ENCODE peak calls at places on chromosomes 12 and 14, in eight cellular contexts. R is psoas muscle, F is upper lobe of left lung, W is adrenal gland, Z is kidney, V is OCI-LY7, E is cardiac muscle cell, N is epithelial cell of esophagus. Q is an unnamed sample.

GRCh38 chr12:100733817-100734593 is 60.6 kb upstream of the ANO4 start:
- DNase-seq in N (peak; percentile 65), V (no peak), E (peak; percentile 59), F (no peak), R (no peak), Z (no peak), W (no peak), Q (no peak)

GRCh38 chr12:131536337-131536736 is 174.6 kb upstream of the SFSWAP start:
- DNase-seq in F (no peak), R (no peak), E (no peak), W (no peak), N (no peak), V (no peak), Z (no peak), Q (no peak)

GRCh38 chr12:32920506-32921085 is 24.0 kb upstream of the PKP2 start:
- DNase-seq in E (no peak), V (no peak), Z (no peak), R (no peak), F (no peak), N (peak; percentile 72), W (no peak), Q (no peak)

GRCh38 chr14:37903561-37904191 is 304.0 kb upstream of the SSTR1 start:
- DNase-seq in N (peak; percentile 49), V (peak; percentile 74), F (no peak), R (no peak), W (no peak), Z (no peak), E (peak; percentile 55), Q (peak; percentile 16)

GRCh38 chr14:102221026-102221425 is 81.3 kb downstream of the WDR20 start:
- DNase-seq in E (no peak), N (peak; percentile 51), W (no peak), R (no peak), F (no peak), V (no peak), Z (peak; percentile 62), Q (no peak)

GRCh38 chr12:123076604-123077297 is 74.1 kb downstream of the PITPNM2 start:
- DNase-seq in E (no peak), N (peak; percentile 44), R (no peak), W (no peak), F (peak; percentile 38), Z (no peak), V (no peak), Q (no peak)

GRCh38 chr14:91396959-91397815 is 20.4 kb downstream of the CCDC88C start:
- DNase-seq in W (no peak), V (peak; percentile 87), E (no peak), N (peak; percentile 44), Z (no peak), F (no peak), R (no peak), Q (no peak)

GRCh38 chr14:24132061-24132685 is 1.7 kb downstream of the FITM1 start:
- DNase-seq in N (peak; percentile 58), W (no peak), F (peak; percentile 84), E (no peak), V (no peak), Z (peak; percentile 87), R (no peak), Q (no peak)

GRCh38 chr12:20272801-20273200 is 95.5 kb upstream of the PDE3A start:
- DNase-seq in F (no peak), W (no peak), N (no peak), E (no peak), V (no peak), Z (no peak), R (no peak), Q (no peak)

GRCh38 chr14:56153271-56153670 is 35.1 kb downstream of the PELI2 start:
- DNase-seq in E (no peak), R (no peak), W (no peak), V (no peak), Z (no peak), N (no peak), F (no peak), Q (no peak)

GRCh38 chr14:72781476-72782181 is 112.3 kb downstream of the DPF3 start:
- DNase-seq in E (no peak), Z (no peak), W (no peak), V (no peak), R (no peak), N (peak; percentile 63), F (no peak), Q (peak; percentile 38)

GRCh38 chr14:53278602-53279506 is 125.7 kb upstream of the DDHD1 start:
- DNase-seq in Z (no peak), V (peak; percentile 45), F (no peak), W (no peak), E (no peak), N (peak; percentile 89), R (no peak), Q (no peak)

GRCh38 chr12:26177303-26177702 is 18.1 kb upstream of the SSPN start:
- DNase-seq in W (no peak), E (no peak), V (no peak), Z (no peak), F (no peak), N (peak; percentile 66), R (no peak), Q (no peak)

GRCh38 chr12:26173153-26173552 is 22.2 kb upstream of the SSPN start:
- DNase-seq in R (no peak), Z (no peak), W (no peak), F (no peak), N (no peak), V (no peak), E (no peak), Q (no peak)

GRCh38 chr12:26179829-26180228 is 15.5 kb upstream of the SSPN start:
- DNase-seq in V (no peak), W (no peak), Z (no peak), E (no peak), N (no peak), R (no peak), F (no peak), Q (no peak)

GRCh38 chr12:26172478-26172877 is 22.9 kb upstream of the SSPN start:
- DNase-seq in F (no peak), V (no peak), Z (no peak), W (no peak), E (no peak), R (no peak), N (no peak), Q (no peak)

GRCh38 chr12:26176725-26177124 is 18.6 kb upstream of the SSPN start:
- DNase-seq in W (no peak), Z (no peak), V (no peak), N (no peak), F (no peak), R (no peak), E (no peak), Q (no peak)
- TF ChIP-seq CTCF in W (no peak), Z (no peak), V (no peak), N (no peak), F (no peak), R (no peak), E (no peak), Q (no peak)

GRCh38 chr14:105902131-105902898 is 375.9 kb downstream of the TMEM121 start:
- DNase-seq in F (peak; percentile 66), E (no peak), Z (no peak), R (no peak), N (no peak), W (no peak), V (no peak), Q (no peak)
- H3K4me3 ChIP-seq in F (no peak overlapping the region), E (no peak overlapping the region), Z (no peak overlapping the region), R (no peak overlapping the region), N (no peak overlapping the region), W (no peak overlapping the region), V (no peak overlapping the region), Q (no peak overlapping the region)

DNA sequence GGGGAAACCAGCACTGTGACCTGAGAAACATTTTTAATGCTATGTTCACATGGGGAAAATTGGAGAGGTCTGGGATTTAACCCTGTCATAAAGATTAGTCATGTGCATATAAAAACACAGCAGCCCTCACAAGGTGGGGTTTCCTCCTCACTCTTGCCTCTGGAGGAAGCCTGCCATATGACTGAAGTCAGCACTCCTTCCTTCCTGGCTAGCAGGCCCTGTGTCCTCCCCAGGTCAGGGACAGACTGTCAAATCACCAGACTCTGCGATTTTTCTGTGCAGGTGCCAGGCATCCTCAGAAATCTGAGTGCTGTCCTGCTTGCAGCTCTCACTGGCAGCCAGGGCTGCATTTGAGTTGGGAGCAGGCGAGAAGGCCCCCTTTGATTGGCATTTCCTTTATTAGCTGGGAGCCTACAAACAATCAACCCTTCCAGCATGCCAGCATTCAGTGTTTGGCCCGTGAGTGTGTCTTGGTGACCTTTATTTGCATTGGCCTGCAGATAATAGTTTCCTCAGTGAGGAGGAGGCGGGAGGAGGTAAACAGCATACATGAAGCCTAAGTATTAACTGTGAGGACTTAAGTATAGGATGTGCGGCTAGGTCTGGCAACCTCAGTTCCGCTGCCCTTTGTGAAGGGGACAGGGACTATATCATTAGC is 183.8 kb upstream of the ARHGAP5 start:
- DNase-seq in E (peak; percentile 14), F (no peak), Z (no peak), R (no peak), V (no peak), W (no peak), N (no peak), Q (no peak)
- TF ChIP-seq CTCF in E (no peak), F (no peak), Z (no peak), R (no peak), V (no peak), W (no peak), N (no peak), Q (no peak)

GRCh38 chr12:52942914-52943207 is 6.1 kb upstream of the KRT18 start:
- DNase-seq in E (no peak), V (no peak), R (no peak), F (no peak), N (no peak), Z (no peak), W (no peak), Q (no peak)
- H3K4me3 ChIP-seq in E (no peak overlapping the region), V (no peak overlapping the region), R (no peak overlapping the region), F (no peak overlapping the region), N (no peak overlapping the region), Z (no peak overlapping the region), W (no peak overlapping the region), Q (no peak overlapping the region)